ENCODE peak calls at places on chromosomes 4 and X, in six cellular contexts. Z is aorta; F is activated gamma-delta T cell; L is globus pallidus; E is heart left ventricle; B is effector memory CD8-positive, alpha-beta T cell. X is an unnamed sample.
A peak's percentile ranks its signal among the peaks of the same experiment; 100 is the strongest.

GRCh38 chr4:91734682-91735081 is 569.1 kb upstream of the GRID2 start:
- DNase-seq in B (no peak), F (no peak), Z (no peak), L (no peak), E (no peak), X (no peak)

GRCh38 chr4:87973283-87974169 is 2.0 kb upstream of the SPP1 start:
- DNase-seq in E (peak; percentile 55), B (peak; percentile 22), L (peak; percentile 87), Z (no peak), F (no peak), X (no peak)

GRCh38 chr4:136476773-136477172 is 1055.5 kb downstream of the PCDH18 start:
- DNase-seq in F (no peak), Z (no peak), L (no peak), B (no peak), E (no peak), X (no peak)

GRCh38 chrX:1093112-1093511 is 119.3 kb downstream of the CRLF2 start:
- DNase-seq in L (no peak), F (no peak), E (no peak), Z (peak; percentile 22), B (no peak), X (no peak)

GRCh38 chrX:140701480-140701879 is 8.1 kb upstream of the LINC00632 start:
- DNase-seq in L (peak; percentile 51), F (no peak), B (no peak), E (no peak), Z (no peak), X (no peak)

GRCh38 chr4:8435656-8436121 is 4.8 kb downstream of the ACOX3 start:
- DNase-seq in B (peak; percentile 20), E (no peak), L (no peak), F (no peak), Z (no peak), X (peak; percentile 57)

GRCh38 chrX:153967536-153968214 is 3.9 kb downstream of the HCFC1 start:
- DNase-seq in E (no peak), Z (peak; percentile 64), F (no peak), L (no peak), B (no peak), X (no peak)

GRCh38 chrX:19440713-19441112 is 74.6 kb downstream of the MAP3K15 start:
- DNase-seq in B (no peak), E (no peak), L (no peak), Z (no peak), F (no peak), X (peak; percentile 24)

GRCh38 chr4:77927991-77928925 is 65.6 kb downstream of the MRPL1 start:
- DNase-seq in L (no peak), Z (no peak), F (no peak), E (no peak), B (no peak), X (no peak)

GRCh38 chr4:79209822-79210635 is 115.8 kb downstream of the NAA11 start:
- DNase-seq in B (no peak), F (no peak), Z (peak; percentile 39), E (no peak), L (no peak), X (no peak)

GRCh38 chrX:11970935-11971334 is 167.3 kb upstream of the FRMPD4 start:
- DNase-seq in L (no peak), E (no peak), B (no peak), Z (no peak), F (no peak), X (no peak)

GRCh38 chr4:53592686-53593641 is 1.7 kb upstream of the LNX1 start:
- DNase-seq in L (no peak), F (no peak), Z (peak; percentile 78), E (peak; percentile 47), B (no peak), X (peak; percentile 43)

GRCh38 chrX:53481093-53481492 is 46.9 kb upstream of the HSD17B10 start:
- DNase-seq in F (no peak), E (no peak), Z (no peak), L (no peak), B (no peak), X (no peak)

GRCh38 chr4:106694232-106694631 is 325.7 kb upstream of the GIMD1 start:
- DNase-seq in B (no peak), F (no peak), E (no peak), Z (no peak), L (peak; percentile 10), X (no peak)

GRCh38 chrX:124280294-124280902 is 52.1 kb upstream of the TEX13D start:
- DNase-seq in F (no peak), L (no peak), E (no peak), Z (no peak), B (no peak), X (no peak)

GRCh38 chr4:3675251-3676115 is 90.7 kb upstream of the ADRA2C start:
- DNase-seq in F (no peak), Z (peak; percentile 67), L (no peak), B (no peak), E (no peak), X (peak; percentile 50)

GRCh38 chr4:25021206-25021605 is 9.5 kb downstream of the LGI2 start:
- DNase-seq in E (no peak), L (no peak), Z (no peak), B (no peak), F (no peak), X (no peak)

GRCh38 chr4:18214656-18215055 is 193.1 kb upstream of the LCORL start:
- DNase-seq in E (no peak), Z (no peak), L (no peak), F (no peak), B (no peak), X (no peak)

GRCh38 chr4:62256469-62256868 is 1056.3 kb downstream of the ADGRL3 start:
- DNase-seq in B (no peak), E (no peak), Z (no peak), F (no peak), L (no peak), X (no peak)

GRCh38 chr4:53905935-53906377 is 158.4 kb downstream of the CHIC2 start:
- DNase-seq in L (peak; percentile 68), Z (no peak), B (no peak), E (peak; percentile 59), F (no peak), X (no peak)

GRCh38 chr4:122481766-122482405 is 25.4 kb upstream of the IL2 start:
- DNase-seq in Z (no peak), E (no peak), F (no peak), L (no peak), B (no peak), X (no peak)

GRCh38 chr4:2793920-2794706 is 1.2 kb downstream of the SH3BP2 start:
- DNase-seq in Z (peak; percentile 75), E (peak; percentile 78), F (no peak), B (no peak), L (no peak), X (peak; percentile 80)

GRCh38 chrX:134738986-134739744 is 80.9 kb upstream of the PLAC1 start:
- DNase-seq in L (no peak), B (no peak), Z (no peak), E (no peak), F (no peak), X (no peak)

GRCh38 chr4:16196482-16197393 is 29.5 kb downstream of the TAPT1 start:
- DNase-seq in B (no peak), L (peak; percentile 70), Z (no peak), F (no peak), E (no peak), X (no peak)

GRCh38 chr4:2371765-2372487 is 46.5 kb downstream of the ZFYVE28 start:
- DNase-seq in F (no peak), Z (peak; percentile 66), E (no peak), L (no peak), B (no peak), X (no peak)

GRCh38 chrX:46574337-46574940 is 874 bp downstream of the CHST7 start:
- DNase-seq in F (peak; percentile 28), B (peak; percentile 36), Z (no peak), L (no peak), E (peak; percentile 49), X (peak; percentile 85)

X was measured in upper lobe of left lung.